ENCODE peak calls at places on chromosome 14, in eight cellular contexts. A is Karpas-422, T is GM23338, S is H9, R is MM.1S, K is IMR-90, I is PC-3, J is mesenchymal stem cell. C is an unnamed sample.

GRCh38 chr14:77474763-77475162 is 16.9 kb downstream of the AHSA1 start:
- DNase-seq in A (no peak), T (no peak), J (no peak), K (no peak), R (no peak), S (no peak), I (no peak), C (no peak)

GRCh38 chr14:65772901-65773574 is 360.5 kb downstream of the FUT8 start:
- DNase-seq in J (no peak), S (no peak), R (no peak), K (no peak), I (no peak), A (no peak), T (no peak), C (peak)

GRCh38 chr14:29463727-29464370 is 463.8 kb downstream of the PRKD1 start:
- DNase-seq in R (no peak), T (peak), S (no peak), J (no peak), K (no peak), A (no peak), I (peak), C (no peak)

GRCh38 chr14:80324649-80325048 is 113.3 kb upstream of the DIO2 start:
- DNase-seq in I (no peak), T (no peak), A (no peak), J (no peak), S (no peak), K (no peak), R (no peak), C (no peak)

GRCh38 chr14:21090194-21090939 is 8.1 kb downstream of the ZNF219 start:
- DNase-seq in K (no peak), S (peak), R (no peak), A (peak), J (no peak), I (no peak), T (peak), C (no peak)

GRCh38 chr14:99592394-99592793 is 11.6 kb downstream of the CCDC85C start:
- DNase-seq in R (no peak), K (no peak), I (no peak), S (no peak), J (no peak), T (no peak), A (no peak), C (no peak)

GRCh38 chr14:76953196-76953945 is 75.1 kb downstream of the IRF2BPL start:
- DNase-seq in S (no peak), K (peak), A (no peak), T (peak), I (peak), R (no peak), J (peak), C (peak)

GRCh38 chr14:64680013-64680674 is 24.1 kb upstream of the PLEKHG3 start:
- DNase-seq in A (no peak), R (no peak), J (no peak), S (no peak), I (peak), K (no peak), T (no peak), C (peak)

GRCh38 chr14:104545151-104545931 is 34.2 kb upstream of the C14orf180 start:
- DNase-seq in T (no peak), K (no peak), S (peak), A (no peak), I (no peak), R (no peak), J (no peak), C (no peak)

GRCh38 chr14:95394981-95395737 is 75.5 kb upstream of the CLMN start:
- DNase-seq in S (no peak), J (no peak), I (no peak), T (no peak), K (no peak), R (no peak), A (no peak), C (no peak)

GRCh38 chr14:81384900-81385299 is 15.2 kb downstream of the STON2 start:
- DNase-seq in K (no peak), I (peak), T (no peak), S (no peak), J (no peak), R (no peak), A (no peak), C (peak)

GRCh38 chr14:20608383-20609095 is 17.4 kb upstream of the RNASE12 start:
- DNase-seq in I (no peak), A (no peak), S (no peak), J (no peak), T (peak), K (no peak), R (no peak), C (no peak)

GRCh38 chr14:94867931-94868597 is 98.2 kb upstream of the GSC start:
- DNase-seq in I (peak), K (no peak), A (no peak), S (no peak), T (peak), J (no peak), R (no peak), C (peak)

GRCh38 chr14:68520637-68521556 is 272.0 kb downstream of the ZFP36L1 start:
- DNase-seq in J (no peak), R (no peak), T (peak), K (no peak), I (peak), S (peak), A (no peak), C (no peak)

GRCh38 chr14:54768501-54768900 is 134.1 kb downstream of the GCH1 start:
- DNase-seq in K (peak), S (no peak), I (no peak), J (no peak), T (no peak), A (no peak), R (no peak), C (peak)

GRCh38 chr14:22422238-22422637 is 166.8 kb downstream of the DAD1 start:
- DNase-seq in R (no peak), I (no peak), T (no peak), J (no peak), A (peak), S (no peak), K (no peak), C (no peak)

DNA sequence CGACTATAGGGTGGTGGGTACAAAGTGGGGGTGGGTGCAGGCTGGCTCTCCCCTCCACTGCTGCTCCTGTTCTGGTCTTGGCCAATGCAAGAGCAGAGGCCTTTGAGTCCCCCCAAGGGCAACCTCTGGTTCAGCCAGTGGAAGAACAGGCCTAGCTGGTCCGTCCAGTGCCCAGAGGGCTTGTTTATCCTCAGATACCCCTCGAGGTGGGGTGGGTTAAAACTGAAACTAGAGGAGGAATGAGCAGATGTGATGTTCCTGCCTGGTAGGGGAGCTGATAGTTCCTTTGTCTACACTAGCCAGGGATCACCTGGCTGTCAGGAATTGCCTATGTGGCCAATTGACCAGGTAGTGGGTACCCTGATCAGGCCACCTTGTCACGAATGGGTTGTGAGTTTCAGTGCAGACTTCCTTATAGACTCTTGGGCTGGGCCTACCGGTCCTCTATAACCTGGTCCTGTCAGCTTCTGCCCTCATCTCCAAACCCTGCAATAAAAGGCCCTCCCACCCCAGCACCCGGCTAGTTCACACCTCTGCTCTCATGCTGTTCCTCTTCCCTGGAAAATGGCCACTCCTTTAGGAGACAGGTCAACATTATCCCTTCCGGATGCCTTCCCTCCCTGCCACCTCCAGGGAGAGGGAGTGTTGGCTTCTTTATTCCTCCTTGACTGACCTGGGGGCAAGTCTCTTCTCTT is 10.7 kb upstream of the HSP90AA1 start:
- DNase-seq in S (peak), A (no peak), I (peak), K (no peak), R (no peak), T (peak), J (no peak), C (no peak)
- H3K4me2 ChIP-seq in S (no peak), A (no peak), I (peak), K (no peak), R (no peak), T (no peak), J (no peak), C (no peak)

DNA sequence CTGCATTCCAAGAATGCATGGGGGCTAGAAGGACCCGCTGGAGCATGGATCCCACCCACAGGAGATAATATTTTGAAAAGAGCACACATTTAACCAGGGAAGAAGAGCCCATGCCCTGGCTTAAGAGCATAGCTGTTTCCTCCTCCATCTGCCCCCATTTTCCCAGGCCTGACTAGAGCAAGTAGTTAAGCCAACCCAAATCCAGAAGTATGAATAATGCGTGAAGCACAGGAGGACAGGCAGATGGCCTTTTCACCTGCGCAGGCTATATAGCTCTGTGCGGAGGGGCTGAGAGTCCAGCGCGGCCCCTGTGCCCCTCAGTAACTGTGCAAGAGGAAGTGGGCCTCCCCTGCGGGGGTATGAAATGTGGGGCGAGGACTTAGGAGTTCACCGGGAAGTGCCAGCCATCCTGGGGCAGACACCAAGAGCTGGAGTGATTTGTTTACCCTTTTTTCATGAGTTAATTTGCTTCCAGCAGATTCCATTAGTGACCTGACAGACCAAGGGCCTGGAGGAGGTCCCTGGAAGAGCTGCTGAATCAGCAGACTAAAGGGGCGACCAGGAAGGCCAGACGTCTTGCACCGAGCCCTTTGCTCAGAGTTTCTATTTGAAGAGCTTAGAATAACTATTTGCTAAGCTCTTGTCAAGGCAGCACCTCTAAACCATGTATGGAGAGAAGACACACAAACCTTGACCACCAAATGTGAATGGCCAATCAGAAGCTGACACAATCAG is 37.2 kb downstream of the DPF3 start:
- DNase-seq in A (no peak), J (peak), S (no peak), R (no peak), I (no peak), T (no peak), K (no peak), C (no peak)
- H3K4me2 ChIP-seq in A (no peak), J (no peak), S (no peak), R (no peak), I (no peak), T (no peak), K (no peak), C (no peak)

GRCh38 chr14:49483266-49483665 is 102.9 kb downstream of the RPS29 start:
- DNase-seq in K (no peak), I (no peak), T (no peak), S (no peak), A (no peak), J (no peak), R (peak), C (no peak)
- H3K4me2 ChIP-seq in K (no peak), I (no peak), T (no peak), S (no peak), A (no peak), J (no peak), R (peak), C (no peak)

GRCh38 chr14:25049559-25050493 is at the start of gene STXBP6:
- DNase-seq in A (no peak), T (peak), S (peak), J (peak), R (peak), I (no peak), K (peak), C (peak)
- H3K4me2 ChIP-seq in A (no peak), T (peak), S (peak), J (peak), R (peak), I (peak), K (peak), C (peak)

DNA sequence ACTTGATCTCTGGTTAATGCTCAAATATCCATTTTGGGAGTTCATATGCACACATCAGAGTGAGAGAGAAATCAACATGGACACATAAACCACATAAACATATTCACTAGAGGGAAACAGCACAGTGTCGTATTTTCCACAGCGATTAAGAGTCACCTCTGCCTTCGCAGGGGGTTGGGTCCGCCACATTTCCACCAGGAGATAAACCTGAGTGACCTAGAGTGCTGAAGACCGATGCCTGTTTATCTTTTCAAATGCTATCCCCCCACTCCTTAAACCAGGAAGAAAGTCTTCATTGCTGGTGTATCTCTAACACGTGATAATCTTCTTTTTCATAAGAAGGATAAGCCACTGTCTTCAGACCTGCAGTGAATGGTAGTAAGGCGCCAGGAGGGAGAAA is 59.5 kb upstream of the FOXN3 start:
- DNase-seq in I (no peak), T (no peak), J (no peak), K (no peak), A (no peak), R (no peak), S (no peak), C (no peak)
- H3K4me2 ChIP-seq in I (no peak), T (no peak), J (no peak), K (no peak), A (no peak), R (no peak), S (no peak), C (no peak)

DNA sequence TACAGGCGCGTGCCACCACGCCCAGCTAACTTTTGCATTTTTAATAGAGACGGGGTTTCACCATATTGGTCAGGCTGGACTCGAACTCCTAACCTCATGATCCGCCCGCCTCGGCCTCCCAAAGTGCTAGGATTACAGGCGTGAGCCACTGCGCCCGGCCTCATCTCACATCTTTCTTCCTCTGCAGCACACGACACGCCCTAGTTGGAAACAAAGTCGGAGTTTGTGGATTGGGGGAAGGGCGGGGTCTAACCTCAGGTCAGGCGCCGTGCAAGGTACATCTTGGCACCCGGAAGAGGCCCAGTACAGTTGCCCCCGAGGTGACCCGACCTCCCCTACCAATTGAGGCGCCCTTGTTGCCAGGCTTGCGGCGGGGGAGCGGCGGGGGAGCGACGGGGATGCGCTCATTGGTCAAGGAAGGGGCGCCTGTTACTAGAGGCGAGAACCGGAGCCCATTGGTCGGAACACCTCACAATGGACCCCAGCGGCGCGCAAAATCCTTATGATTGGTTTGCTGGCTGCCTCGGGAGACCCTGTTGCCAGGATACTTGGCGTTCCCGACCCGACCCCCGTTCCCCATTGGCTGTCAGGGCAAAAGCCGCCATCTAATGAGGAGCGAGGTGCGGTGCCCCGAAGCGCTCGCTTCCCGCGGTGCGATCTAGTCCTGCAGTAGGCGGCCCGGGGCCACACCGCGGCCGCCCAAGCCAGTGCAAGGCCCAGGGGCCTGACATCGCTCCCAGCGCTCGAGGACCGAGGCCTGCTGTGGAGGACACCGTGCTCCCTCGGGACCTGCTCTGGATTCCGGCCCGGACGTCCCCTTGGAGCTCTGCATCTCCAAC is at the start of gene REC8:
- DNase-seq in I (no peak), T (peak), A (peak), J (peak), R (no peak), S (peak), K (no peak), C (peak)
- H3K4me2 ChIP-seq in I (no peak), T (peak), A (peak), J (no peak), R (no peak), S (peak), K (no peak), C (peak)

DNA sequence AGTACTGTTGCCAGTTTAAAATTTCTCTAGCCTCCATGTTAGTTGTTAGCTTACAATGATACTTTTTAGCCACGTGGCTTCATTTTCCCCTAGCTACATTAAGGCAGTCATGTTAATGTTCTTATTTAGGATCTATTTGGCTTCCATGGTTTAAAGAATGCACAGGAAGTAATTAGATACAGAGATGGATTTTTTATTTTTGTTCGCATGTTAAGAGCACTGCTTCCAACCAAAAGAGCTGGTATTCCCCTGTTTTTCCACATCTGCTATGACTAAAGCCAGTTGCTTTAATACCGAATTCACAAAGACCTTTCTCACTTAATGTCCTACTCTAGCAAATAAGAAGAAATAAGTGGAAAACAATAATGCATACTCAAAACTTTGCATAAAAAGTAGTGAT is 45.1 kb downstream of the PRORP start:
- DNase-seq in I (no peak), K (no peak), J (no peak), A (no peak), R (no peak), S (no peak), T (no peak), C (no peak)
- H3K4me2 ChIP-seq in I (no peak), K (no peak), J (no peak), A (no peak), R (no peak), S (no peak), T (no peak), C (no peak)

DNA sequence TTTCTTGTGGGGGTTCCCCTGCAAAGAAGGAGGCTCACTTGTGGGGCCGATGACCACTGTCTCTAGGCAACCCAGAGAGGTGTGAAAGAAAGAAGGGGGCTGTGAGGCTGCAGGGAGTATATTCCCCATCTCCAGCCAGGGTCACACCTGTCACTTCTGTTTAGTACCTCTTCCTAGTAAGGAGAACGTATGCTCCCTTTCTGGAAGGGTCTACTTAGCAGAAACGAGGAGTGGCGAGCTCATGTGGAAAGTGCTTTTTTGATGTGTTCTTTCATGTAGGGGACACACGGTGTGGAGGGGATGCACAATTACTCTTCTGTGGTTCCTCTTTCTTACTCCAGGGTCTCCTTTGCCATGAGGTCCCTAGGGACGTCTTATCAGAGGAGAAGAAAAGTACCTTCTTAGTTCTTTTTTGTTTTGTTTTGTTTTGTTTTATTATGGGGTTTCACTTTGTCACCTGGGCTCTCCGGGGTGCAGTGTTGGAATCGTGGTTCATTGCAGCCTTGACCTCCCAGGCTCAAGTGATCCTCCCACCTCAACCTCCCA is 58.3 kb downstream of the PRKCH start:
- DNase-seq in A (no peak), J (no peak), T (no peak), I (no peak), S (no peak), R (no peak), K (no peak), C (no peak)
- H3K4me2 ChIP-seq in A (no peak), J (no peak), T (no peak), I (no peak), S (no peak), R (no peak), K (no peak), C (no peak)

GRCh38 chr14:50340045-50340444 is 27.9 kb downstream of the DMAC2L start:
- DNase-seq in K (no peak), J (no peak), S (no peak), I (no peak), R (no peak), A (no peak), T (no peak), C (no peak)

GRCh38 chr14:50336428-50336827 is 24.3 kb downstream of the DMAC2L start:
- DNase-seq in S (no peak), I (no peak), A (no peak), J (no peak), R (peak), K (no peak), T (peak), C (no peak)

GRCh38 chr14:50339178-50339804 is 27.2 kb downstream of the DMAC2L start:
- DNase-seq in A (no peak), R (no peak), J (no peak), S (no peak), K (no peak), I (no peak), T (no peak), C (no peak)

GRCh38 chr14:50340945-50341344 is 28.8 kb downstream of the DMAC2L start:
- DNase-seq in A (peak), S (peak), R (no peak), J (no peak), T (peak), K (no peak), I (no peak), C (no peak)

GRCh38 chr14:50338547-50338946 is 26.4 kb downstream of the DMAC2L start:
- DNase-seq in A (no peak), R (no peak), S (no peak), J (no peak), I (no peak), K (no peak), T (no peak), C (no peak)
- H3K4me2 ChIP-seq in A (no peak), R (no peak), S (no peak), J (no peak), I (no peak), K (no peak), T (no peak), C (no peak)

C was measured in astrocyte.